ENCODE peak calls at places on chromosomes 2 and 18, in six cellular contexts. M is tibial nerve; F is stimulated activated CD4-positive, alpha-beta T cell treated with anti-CD3 and anti-CD28 coated beads, Interleukin-4, amount 100 ng/mL, for 24 hours; B is astrocyte of the spinal cord; W is small intestine; V is T-helper 1 cell. G is an unnamed sample.

GRCh38 chr2:144460981-144461766 is 58.7 kb downstream of the ZEB2 start:
- DNase-seq in M (no peak), F (no peak), B (peak), W (no peak), V (no peak), G (no peak)

GRCh38 chr18:36688020-36688965 is 140.5 kb downstream of the TPGS2 start:
- DNase-seq in M (peak), F (peak), B (peak), W (peak), V (no peak), G (no peak)

GRCh38 chr2:10043906-10044601 is 704 bp downstream of the KLF11 start:
- DNase-seq in M (peak), F (peak), B (peak), W (peak), V (peak), G (peak)

GRCh38 chr2:41409328-41409727 is 638.5 kb upstream of the PKDCC start:
- DNase-seq in M (no peak), F (no peak), B (no peak), W (no peak), V (no peak), G (no peak)

GRCh38 chr18:77524909-77525308 is 275.3 kb downstream of the GALR1 start:
- DNase-seq in M (no peak), F (no peak), B (no peak), W (no peak), V (no peak), G (no peak)

GRCh38 chr18:53909668-53910067 is 314.8 kb downstream of the MBD2 start:
- DNase-seq in M (no peak), F (peak), B (peak), W (peak), V (no peak), G (no peak)

GRCh38 chr2:38750793-38751042 is 443 bp downstream of the SRSF7 start:
- DNase-seq in M (peak), F (peak), B (no peak), W (peak), V (peak), G (no peak)

GRCh38 chr18:12960846-12961397 is 13.1 kb downstream of the SEH1L start:
- DNase-seq in M (no peak), F (no peak), B (no peak), W (peak), V (no peak), G (no peak)

GRCh38 chr18:9708882-9709877 is 1.1 kb downstream of the RAB31 start:
- DNase-seq in M (no peak), F (no peak), B (no peak), W (no peak), V (no peak), G (peak)

GRCh38 chr2:121309801-121310200 is 24.8 kb upstream of the TFCP2L1 start:
- DNase-seq in M (no peak), F (no peak), B (no peak), W (no peak), V (no peak), G (no peak)

GRCh38 chr2:122635649-122636496 is 880.4 kb downstream of the TSN start:
- DNase-seq in M (no peak), F (no peak), B (peak), W (no peak), V (no peak), G (no peak)

GRCh38 chr2:122273785-122274419 is 518.5 kb downstream of the TSN start:
- DNase-seq in M (no peak), F (no peak), B (no peak), W (no peak), V (no peak), G (no peak)

GRCh38 chr2:39620067-39620466 is 45.6 kb upstream of the TMEM178A start:
- DNase-seq in M (no peak), F (peak), B (peak), W (no peak), V (no peak), G (no peak)

GRCh38 chr2:85173909-85174308 is 40.7 kb downstream of the TCF7L1 start:
- DNase-seq in M (no peak), F (no peak), B (no peak), W (no peak), V (no peak), G (no peak)

G was measured in activated B cell treated with CpG ODN at 0.5 μM for 24 hours.